ENCODE peak calls at places on chromosomes 11 and 22, in ten cellular contexts. One of them, this sample, is unnamed.

GRCh38 chr11:44286268-44286880 is 23.6 kb downstream of the ALX4 start:
- DNase-seq in C1 segment of cervical spinal cord: peak; percentile 19
- DNase-seq in aorta: peak; percentile 86
- DNase-seq in K562: peak; percentile 86
- DNase-seq in nucleus accumbens: peak; percentile 12
- DNase-seq in fibroblast of the conjunctiva: no peak
- DNase-seq in DMS79 treated with DMSO at 0.1 percent for 48 hours: peak; percentile 62
- DNase-seq in naive thymus-derived CD8-positive, alpha-beta T cell: no peak
- DNase-seq in GM12865: peak; percentile 69
- DNase-seq in SJSA1: peak; percentile 68
- DNase-seq in this sample: no peak

GRCh38 chr11:125371451-125371935 is 124.6 kb downstream of the FEZ1 start:
- DNase-seq in DMS79 treated with DMSO at 0.1 percent for 48 hours: peak; percentile 94
- DNase-seq in nucleus accumbens: no peak
- DNase-seq in C1 segment of cervical spinal cord: no peak
- DNase-seq in SJSA1: no peak
- DNase-seq in fibroblast of the conjunctiva: no peak
- DNase-seq in naive thymus-derived CD8-positive, alpha-beta T cell: no peak
- DNase-seq in aorta: no peak
- DNase-seq in GM12865: no peak
- DNase-seq in K562: no peak
- DNase-seq in this sample: no peak

GRCh38 chr22:29580200-29580810 is 608 bp downstream of the NIPSNAP1 start:
- DNase-seq in DMS79 treated with DMSO at 0.1 percent for 48 hours: no peak
- DNase-seq in nucleus accumbens: peak; percentile 22
- DNase-seq in aorta: no peak
- DNase-seq in SJSA1: no peak
- DNase-seq in GM12865: peak; percentile 9
- DNase-seq in K562: no peak
- DNase-seq in C1 segment of cervical spinal cord: no peak
- DNase-seq in fibroblast of the conjunctiva: no peak
- DNase-seq in naive thymus-derived CD8-positive, alpha-beta T cell: no peak
- DNase-seq in this sample: no peak

GRCh38 chr22:31881198-31881597 is 63.1 kb upstream of the YWHAH start:
- DNase-seq in aorta: peak; percentile 0
- DNase-seq in SJSA1: no peak
- DNase-seq in naive thymus-derived CD8-positive, alpha-beta T cell: no peak
- DNase-seq in DMS79 treated with DMSO at 0.1 percent for 48 hours: no peak
- DNase-seq in K562: peak; percentile 45
- DNase-seq in GM12865: no peak
- DNase-seq in C1 segment of cervical spinal cord: no peak
- DNase-seq in fibroblast of the conjunctiva: no peak
- DNase-seq in nucleus accumbens: no peak
- DNase-seq in this sample: no peak

GRCh38 chr11:119319702-119320592 is 3.0 kb upstream of the MCAM start:
- DNase-seq in nucleus accumbens: peak; percentile 70
- DNase-seq in fibroblast of the conjunctiva: no peak
- DNase-seq in DMS79 treated with DMSO at 0.1 percent for 48 hours: no peak
- DNase-seq in SJSA1: no peak
- DNase-seq in naive thymus-derived CD8-positive, alpha-beta T cell: peak; percentile 61
- DNase-seq in aorta: no peak
- DNase-seq in K562: peak; percentile 88
- DNase-seq in GM12865: no peak
- DNase-seq in C1 segment of cervical spinal cord: no peak
- DNase-seq in this sample: no peak

GRCh38 chr11:127902405-127902804 is 685.0 kb downstream of the ETS1 start:
- DNase-seq in GM12865: no peak
- DNase-seq in naive thymus-derived CD8-positive, alpha-beta T cell: no peak
- DNase-seq in nucleus accumbens: no peak
- DNase-seq in K562: no peak
- DNase-seq in fibroblast of the conjunctiva: no peak
- DNase-seq in DMS79 treated with DMSO at 0.1 percent for 48 hours: no peak
- DNase-seq in C1 segment of cervical spinal cord: no peak
- DNase-seq in aorta: no peak
- DNase-seq in SJSA1: no peak
- DNase-seq in this sample: no peak

GRCh38 chr22:43218786-43219185 is 31.9 kb upstream of the TTLL12 start:
- DNase-seq in nucleus accumbens: no peak
- DNase-seq in GM12865: no peak
- DNase-seq in naive thymus-derived CD8-positive, alpha-beta T cell: no peak
- DNase-seq in fibroblast of the conjunctiva: no peak
- DNase-seq in SJSA1: no peak
- DNase-seq in C1 segment of cervical spinal cord: no peak
- DNase-seq in DMS79 treated with DMSO at 0.1 percent for 48 hours: no peak
- DNase-seq in K562: peak; percentile 30
- DNase-seq in aorta: no peak
- DNase-seq in this sample: no peak

GRCh38 chr11:28447226-28447625 is 339.0 kb downstream of the METTL15 start:
- DNase-seq in K562: no peak
- DNase-seq in C1 segment of cervical spinal cord: no peak
- DNase-seq in fibroblast of the conjunctiva: no peak
- DNase-seq in SJSA1: peak; percentile 36
- DNase-seq in nucleus accumbens: no peak
- DNase-seq in naive thymus-derived CD8-positive, alpha-beta T cell: no peak
- DNase-seq in DMS79 treated with DMSO at 0.1 percent for 48 hours: no peak
- DNase-seq in aorta: no peak
- DNase-seq in GM12865: no peak
- DNase-seq in this sample: no peak

GRCh38 chr11:60469723-60470122 is 14.1 kb downstream of the MS4A1 start:
- DNase-seq in nucleus accumbens: no peak
- DNase-seq in C1 segment of cervical spinal cord: no peak
- DNase-seq in naive thymus-derived CD8-positive, alpha-beta T cell: no peak
- DNase-seq in SJSA1: no peak
- DNase-seq in fibroblast of the conjunctiva: no peak
- DNase-seq in DMS79 treated with DMSO at 0.1 percent for 48 hours: no peak
- DNase-seq in K562: no peak
- DNase-seq in aorta: no peak
- DNase-seq in GM12865: no peak
- DNase-seq in this sample: no peak

GRCh38 chr11:128715691-128716153 is 21.9 kb downstream of the FLI1 start:
- DNase-seq in naive thymus-derived CD8-positive, alpha-beta T cell: no peak
- DNase-seq in aorta: no peak
- DNase-seq in DMS79 treated with DMSO at 0.1 percent for 48 hours: peak; percentile 16
- DNase-seq in nucleus accumbens: no peak
- DNase-seq in C1 segment of cervical spinal cord: no peak
- DNase-seq in SJSA1: peak; percentile 48
- DNase-seq in K562: no peak
- DNase-seq in GM12865: no peak
- DNase-seq in fibroblast of the conjunctiva: no peak
- DNase-seq in this sample: no peak

GRCh38 chr22:37015587-37015878 is 3.7 kb downstream of the TST start:
- DNase-seq in naive thymus-derived CD8-positive, alpha-beta T cell: no peak
- DNase-seq in DMS79 treated with DMSO at 0.1 percent for 48 hours: no peak
- DNase-seq in C1 segment of cervical spinal cord: no peak
- DNase-seq in nucleus accumbens: no peak
- DNase-seq in fibroblast of the conjunctiva: no peak
- DNase-seq in aorta: no peak
- DNase-seq in SJSA1: no peak
- DNase-seq in GM12865: no peak
- DNase-seq in K562: no peak
- DNase-seq in this sample: no peak

GRCh38 chr22:48650323-48651035 is 1177.2 kb downstream of the BRD1 start:
- DNase-seq in naive thymus-derived CD8-positive, alpha-beta T cell: no peak
- DNase-seq in GM12865: no peak
- DNase-seq in fibroblast of the conjunctiva: no peak
- DNase-seq in nucleus accumbens: no peak
- DNase-seq in K562: no peak
- DNase-seq in SJSA1: no peak
- DNase-seq in aorta: no peak
- DNase-seq in C1 segment of cervical spinal cord: no peak
- DNase-seq in DMS79 treated with DMSO at 0.1 percent for 48 hours: no peak
- DNase-seq in this sample: no peak

GRCh38 chr11:76629133-76629852 is 41.3 kb downstream of the LRRC32 start:
- DNase-seq in GM12865: no peak
- DNase-seq in DMS79 treated with DMSO at 0.1 percent for 48 hours: no peak
- DNase-seq in SJSA1: no peak
- DNase-seq in aorta: peak; percentile 77
- DNase-seq in C1 segment of cervical spinal cord: no peak
- DNase-seq in nucleus accumbens: no peak
- DNase-seq in K562: no peak
- DNase-seq in fibroblast of the conjunctiva: no peak
- DNase-seq in naive thymus-derived CD8-positive, alpha-beta T cell: peak; percentile 65
- DNase-seq in this sample: no peak

GRCh38 chr22:25764270-25765015 is 22.5 kb downstream of the MYO18B start:
- DNase-seq in nucleus accumbens: no peak
- DNase-seq in SJSA1: no peak
- DNase-seq in K562: no peak
- DNase-seq in DMS79 treated with DMSO at 0.1 percent for 48 hours: no peak
- DNase-seq in GM12865: no peak
- DNase-seq in naive thymus-derived CD8-positive, alpha-beta T cell: no peak
- DNase-seq in aorta: no peak
- DNase-seq in fibroblast of the conjunctiva: no peak
- DNase-seq in C1 segment of cervical spinal cord: no peak
- DNase-seq in this sample: no peak